ENCODE peak calls at places on chromosomes 13 and 19, in four cellular contexts. M is transverse colon, V is NCI-H524, D is brain microvascular endothelial cell. P is an unnamed sample.
A peak's percentile ranks its signal among the peaks of the same experiment; 100 is the strongest.

GRCh38 chr13:101757446-101758039 is 305.1 kb downstream of the ITGBL1 start:
- DNase-seq in D (no peak), M (no peak), V (no peak), P (no peak)

GRCh38 chr13:63190742-63191141 is 1775.1 kb upstream of the PCDH20 start:
- DNase-seq in D (peak; percentile 77), V (no peak), M (no peak), P (no peak)

GRCh38 chr19:6103217-6103644 is 7.1 kb downstream of the RFX2 start:
- DNase-seq in M (peak; percentile 56), D (peak; percentile 63), V (no peak), P (no peak)

GRCh38 chr13:71774863-71775262 is 92.1 kb downstream of the DACH1 start:
- DNase-seq in M (no peak), D (no peak), V (no peak), P (no peak)

GRCh38 chr19:21197589-21198295 is 55.9 kb downstream of the ZNF431 start:
- DNase-seq in M (no peak), D (no peak), V (no peak), P (no peak)

GRCh38 chr19:36213793-36214387 is 575 bp downstream of the ZNF565 start:
- DNase-seq in V (no peak), D (peak; percentile 47), M (no peak), P (peak; percentile 60)

GRCh38 chr19:27774827-27775226 is 1438.1 kb downstream of the UQCRFS1 start:
- DNase-seq in V (no peak), M (no peak), D (no peak), P (no peak)

GRCh38 chr19:48858984-48859710 is 9.3 kb downstream of the PLEKHA4 start:
- DNase-seq in V (no peak), D (no peak), M (peak; percentile 60), P (peak; percentile 67)

GRCh38 chr13:94454906-94455305 is 24.6 kb downstream of the DCT start:
- DNase-seq in V (no peak), M (no peak), D (no peak), P (no peak)

GRCh38 chr19:40089462-40089861 is 1.3 kb downstream of the ZNF780A start:
- DNase-seq in D (peak; percentile 6), V (no peak), M (no peak), P (no peak)

GRCh38 chr19:49443366-49444099 is 2.2 kb upstream of the SLC17A7 start:
- DNase-seq in M (peak; percentile 95), D (peak; percentile 88), V (peak; percentile 97), P (peak; percentile 87)

GRCh38 chr19:19514215-19514633 is 1.1 kb downstream of the TSSK6 start:
- DNase-seq in M (peak; percentile 60), D (peak; percentile 14), V (no peak), P (no peak)

GRCh38 chr13:74202129-74202528 is 67.9 kb upstream of the KLF12 start:
- DNase-seq in M (no peak), D (no peak), V (no peak), P (no peak)

GRCh38 chr19:38559428-38560401 is 58.0 kb downstream of the MAP4K1 start:
- DNase-seq in M (no peak), D (no peak), V (no peak), P (no peak)